ENCODE peak calls at places on chromosomes 2 and 18, in eight cellular contexts. T is left lung; X is T follicular helper cell; D is amniotic epithelial cell; N is AG08396; J is C1 segment of cervical spinal cord; W is T-cell; Y is stimulated activated CD8-positive, alpha-beta memory T cell treated with anti-CD3 and anti-CD28 coated beads, Interleukin-15, amount 100 ng/mL, for 4 hours. H is an unnamed sample.

GRCh38 chr2:177306550-177306949 is 42.0 kb upstream of the NFE2L2 start:
- DNase-seq in T (no peak), X (no peak), D (peak), N (no peak), J (no peak), W (no peak), Y (no peak), H (no peak)

GRCh38 chr2:170525566-170525900 is 189.6 kb upstream of the SP5 start:
- DNase-seq in T (no peak), X (no peak), D (peak), N (peak), J (no peak), W (no peak), Y (no peak), H (peak)

GRCh38 chr2:30275256-30275655 is 43.9 kb downstream of the LBH start:
- DNase-seq in T (no peak), X (no peak), D (no peak), N (no peak), J (no peak), W (no peak), Y (no peak), H (peak)

GRCh38 chr2:7803515-7803914 is 878.3 kb upstream of the ID2 start:
- DNase-seq in T (no peak), X (no peak), D (no peak), N (no peak), J (no peak), W (no peak), Y (no peak), H (no peak)

GRCh38 chr2:168490916-168491605 is 35.0 kb downstream of the CERS6 start:
- DNase-seq in T (no peak), X (no peak), D (no peak), N (no peak), J (no peak), W (no peak), Y (no peak), H (no peak)

GRCh38 chr2:175312137-175312536 is 130.6 kb upstream of the ATP5MC3 start:
- DNase-seq in T (no peak), X (no peak), D (no peak), N (no peak), J (no peak), W (no peak), Y (no peak), H (no peak)

GRCh38 chr18:47075098-47075883 is 39.9 kb upstream of the ELOA2 start:
- DNase-seq in T (no peak), X (no peak), D (peak), N (no peak), J (no peak), W (no peak), Y (no peak), H (peak)

GRCh38 chr2:43178602-43179542 is 47.5 kb downstream of the ZFP36L2 start:
- DNase-seq in T (peak), X (no peak), D (peak), N (peak), J (no peak), W (no peak), Y (no peak), H (peak)

GRCh38 chr2:238461051-238461450 is 34.3 kb downstream of the ASB1 start:
- DNase-seq in T (no peak), X (no peak), D (no peak), N (no peak), J (no peak), W (no peak), Y (no peak), H (no peak)

H was measured in epithelial cell of esophagus.